ENCODE peak calls at places on chromosomes 12 and 14, in ten cellular contexts. R, V, L, S, C, H, A, G, U and K are unnamed samples.
A peak's percentile ranks its signal among the peaks of the same experiment; 100 is the strongest.

GRCh38 chr14:77760381-77761204 is at the start of gene SNW1:
- DNase-seq in R (peak; percentile 94), V (peak; percentile 95), L (peak; percentile 93), S (peak; percentile 91), C (no peak), H (peak; percentile 98), A (peak; percentile 88), G (peak; percentile 95), U (peak; percentile 76), K (peak; percentile 66)

GRCh38 chr12:126198966-126199692 is 1133.9 kb downstream of the AACS start:
- DNase-seq in R (no peak), V (no peak), L (no peak), S (no peak), C (no peak), H (no peak), A (no peak), G (no peak), U (no peak), K (peak; percentile 48)

GRCh38 chr14:100336618-100337530 is 13.7 kb downstream of the SLC25A47 start:
- DNase-seq in R (no peak), V (peak; percentile 20), L (no peak), S (no peak), C (no peak), H (no peak), A (no peak), G (peak; percentile 34), U (no peak), K (no peak)

GRCh38 chr14:90403065-90403464 is 6.2 kb downstream of the CALM1 start:
- DNase-seq in R (no peak), V (no peak), L (no peak), S (no peak), C (no peak), H (no peak), A (no peak), G (no peak), U (no peak), K (no peak)

GRCh38 chr14:51616724-51617409 is 34.8 kb upstream of the FRMD6 start:
- DNase-seq in R (no peak), V (no peak), L (peak; percentile 95), S (no peak), C (peak; percentile 74), H (peak; percentile 95), A (no peak), G (no peak), U (peak; percentile 72), K (peak; percentile 91)

GRCh38 chr12:106309671-106310313 is 7.3 kb downstream of the TCP11L2 start:
- DNase-seq in R (no peak), V (no peak), L (peak; percentile 86), S (no peak), C (no peak), H (peak; percentile 71), A (no peak), G (no peak), U (peak; percentile 50), K (peak; percentile 58)

GRCh38 chr12:6285063-6285477 is 25.4 kb upstream of the PLEKHG6 start:
- DNase-seq in R (peak; percentile 74), V (peak; percentile 62), L (peak; percentile 58), S (no peak), C (no peak), H (peak; percentile 90), A (no peak), G (no peak), U (no peak), K (peak; percentile 79)

GRCh38 chr12:52179396-52179973 is 12.3 kb downstream of the KRT80 start:
- DNase-seq in R (no peak), V (no peak), L (no peak), S (no peak), C (no peak), H (no peak), A (no peak), G (no peak), U (no peak), K (no peak)

GRCh38 chr12:108193922-108194321 is 64.8 kb downstream of the WSCD2 start:
- DNase-seq in R (peak; percentile 22), V (no peak), L (peak; percentile 17), S (no peak), C (no peak), H (peak; percentile 8), A (no peak), G (no peak), U (no peak), K (peak; percentile 18)

GRCh38 chr12:4855121-4855924 is 54.4 kb upstream of the KCNA1 start:
- DNase-seq in R (peak; percentile 64), V (no peak), L (peak; percentile 79), S (no peak), C (peak; percentile 60), H (peak; percentile 84), A (no peak), G (no peak), U (peak; percentile 1), K (peak; percentile 82)

GRCh38 chr14:78863143-78863542 is 693.0 kb downstream of the NRXN3 start:
- DNase-seq in R (peak; percentile 20), V (no peak), L (peak; percentile 9), S (no peak), C (no peak), H (peak; percentile 12), A (no peak), G (no peak), U (no peak), K (peak; percentile 38)

GRCh38 chr12:110858848-110859247 is 12.1 kb downstream of the CCDC63 start:
- DNase-seq in R (no peak), V (no peak), L (no peak), S (no peak), C (no peak), H (no peak), A (no peak), G (no peak), U (no peak), K (peak; percentile 7)

GRCh38 chr12:15273896-15274295 is 48.4 kb upstream of the PTPRO start:
- DNase-seq in R (no peak), V (no peak), L (no peak), S (no peak), C (no peak), H (no peak), A (no peak), G (no peak), U (no peak), K (no peak)

GRCh38 chr14:101600891-101601602 is 39.8 kb downstream of the DIO3 start:
- DNase-seq in R (no peak), V (no peak), L (no peak), S (peak; percentile 9), C (no peak), H (no peak), A (peak; percentile 36), G (no peak), U (no peak), K (no peak)

GRCh38 chr12:54007538-54008259 is 1.1 kb upstream of the HOXC8 start:
- DNase-seq in R (no peak), V (no peak), L (no peak), S (no peak), C (no peak), H (no peak), A (no peak), G (no peak), U (no peak), K (no peak)
- H3K4me3 ChIP-seq in R (no peak overlapping the region), V (no peak overlapping the region), L (peak overlapping the region; percentile 98), S (no peak overlapping the region), C (peak overlapping the region; percentile 47), H (no peak overlapping the region), A (no peak overlapping the region), G (no peak overlapping the region), U (no peak overlapping the region), K (no peak overlapping the region)

DNA sequence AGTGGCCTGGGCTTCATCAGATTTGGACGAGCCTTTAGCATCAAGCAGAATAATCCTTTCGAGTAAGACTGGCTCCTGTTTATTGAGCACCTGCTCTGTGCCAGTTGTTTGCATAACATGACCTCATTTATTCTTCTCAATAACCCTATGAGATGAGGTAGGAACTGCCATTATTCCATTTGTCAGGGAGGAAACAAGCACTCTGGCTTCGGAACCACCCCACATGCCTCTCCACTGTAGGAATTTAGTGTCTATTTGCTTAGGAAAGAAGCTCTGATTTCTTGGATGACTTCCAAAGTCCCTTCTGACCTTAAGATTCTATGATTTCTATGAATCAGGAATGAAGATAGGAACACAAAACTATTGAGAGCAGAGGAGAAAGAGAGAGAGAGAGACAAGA is 11.0 kb downstream of the SAMD4A start:
- DNase-seq in R (no peak), V (no peak), L (peak; percentile 33), S (no peak), C (no peak), H (peak; percentile 78), A (no peak), G (no peak), U (no peak), K (peak; percentile 36)
- TF ChIP-seq CTCF in R (no peak), V (no peak), L (no peak), S (no peak), C (no peak), H (no peak), A (no peak), G (no peak), U (no peak), K (no peak)

DNA sequence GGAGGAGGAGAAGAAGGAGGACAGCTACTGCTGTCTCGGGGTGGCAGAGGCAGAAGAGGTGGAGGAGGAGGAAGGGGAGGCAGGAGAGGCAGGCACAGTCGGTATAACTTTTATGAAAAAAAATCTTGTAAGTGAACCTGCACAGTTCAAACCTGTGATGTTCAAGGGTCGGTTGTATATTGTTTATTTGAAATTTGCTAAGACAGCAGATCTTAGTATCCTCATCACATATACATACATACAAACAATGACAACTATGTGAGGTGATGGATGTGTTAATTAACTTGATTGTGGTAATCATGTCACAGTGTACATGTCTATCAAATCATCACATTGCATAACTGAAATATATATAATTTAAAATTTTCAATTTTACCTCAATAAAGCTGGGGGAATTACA is 19.0 kb downstream of the ACTN1 start:
- DNase-seq in R (no peak), V (no peak), L (no peak), S (no peak), C (no peak), H (no peak), A (no peak), G (no peak), U (no peak), K (no peak)
- H3K4me3 ChIP-seq in R (no peak overlapping the region), V (no peak overlapping the region), L (no peak overlapping the region), S (no peak overlapping the region), C (no peak overlapping the region), H (no peak overlapping the region), A (no peak overlapping the region), G (no peak overlapping the region), U (no peak overlapping the region), K (no peak overlapping the region)

GRCh38 chr14:106681161-106681955 is 1155.0 kb downstream of the TMEM121 start:
- DNase-seq in R (no peak), V (no peak), L (no peak), S (no peak), C (no peak), H (no peak), A (no peak), G (no peak), U (no peak), K (no peak)
- TF ChIP-seq CTCF in R (no peak), V (no peak), L (no peak), S (no peak), C (peak; percentile 32), H (no peak), A (no peak), G (no peak), U (no peak), K (no peak)